ENCODE peak calls at places on chromosomes 6 and 20, in eight cellular contexts. G is osteoblast, S is HCT116, P is pancreas, Z is IMR-90, Y is colonic mucosa, B is aorta, F is adrenal gland. V is an unnamed sample.

GRCh38 chr6:163376167-163376566 is 38.4 kb upstream of the QKI start:
- DNase-seq in F (no peak), Y (no peak), S (no peak), G (peak; percentile 85), Z (no peak), B (no peak), P (no peak), V (no peak)

GRCh38 chr20:326645-327031 is 1.3 kb downstream of the SOX12 start:
- DNase-seq in Z (no peak), P (no peak), F (no peak), B (peak; percentile 66), Y (no peak), S (no peak), G (peak; percentile 67), V (peak; percentile 53)

GRCh38 chr20:64080013-64080812 is at the start of gene OPRL1:
- DNase-seq in S (no peak), G (peak; percentile 98), P (no peak), Y (no peak), Z (no peak), B (no peak), F (peak; percentile 74), V (peak; percentile 72)

GRCh38 chr6:140379919-140380318 is 1005.5 kb upstream of the CITED2 start:
- DNase-seq in F (no peak), S (no peak), B (no peak), P (no peak), Z (peak; percentile 86), G (no peak), Y (no peak), V (no peak)

GRCh38 chr6:36120979-36121706 is 9.2 kb upstream of the MAPK13 start:
- DNase-seq in G (no peak), S (no peak), B (peak; percentile 80), F (peak; percentile 88), Y (peak; percentile 88), P (no peak), Z (no peak), V (no peak)

GRCh38 chr6:146847426-146847825 is 248.7 kb downstream of the ADGB start:
- DNase-seq in P (no peak), S (no peak), Y (no peak), F (no peak), B (no peak), G (no peak), Z (peak; percentile 13), V (no peak)

GRCh38 chr6:145206247-145206907 is 528.9 kb downstream of the EPM2A start:
- DNase-seq in S (no peak), Z (peak; percentile 70), Y (no peak), B (peak; percentile 46), F (peak; percentile 77), P (no peak), G (no peak), V (no peak)

GRCh38 chr6:134041093-134041492 is 11.3 kb downstream of the SLC2A12 start:
- DNase-seq in F (no peak), Z (peak; percentile 82), B (no peak), S (peak; percentile 35), Y (no peak), P (no peak), G (no peak), V (no peak)

GRCh38 chr20:63100401-63100925 is 93.7 kb upstream of the BHLHE23 start:
- DNase-seq in Y (no peak), P (no peak), G (peak; percentile 65), S (no peak), B (peak; percentile 18), Z (no peak), F (no peak), V (no peak)

GRCh38 chr6:27836783-27837635 is 75.2 kb downstream of the OR2B2 start:
- DNase-seq in G (peak; percentile 68), P (peak; percentile 28), S (peak; percentile 76), B (peak; percentile 81), F (peak; percentile 82), Y (peak; percentile 85), Z (peak; percentile 87), V (peak; percentile 70)

GRCh38 chr20:49607568-49607967 is 39.6 kb upstream of the PTGIS start:
- DNase-seq in Z (no peak), G (no peak), B (no peak), P (no peak), F (no peak), S (no peak), Y (no peak), V (no peak)

GRCh38 chr6:1326535-1327121 is 14.7 kb downstream of the FOXQ1 start:
- DNase-seq in G (no peak), Y (no peak), S (no peak), F (no peak), B (no peak), P (no peak), Z (peak; percentile 67), V (no peak)

GRCh38 chr6:120854583-120854982 is 479.7 kb downstream of the TBC1D32 start:
- DNase-seq in Z (no peak), P (no peak), B (no peak), S (no peak), G (no peak), F (no peak), Y (no peak), V (no peak)

GRCh38 chr20:17298169-17298568 is 71.3 kb downstream of the PCSK2 start:
- DNase-seq in F (no peak), Y (no peak), B (no peak), S (no peak), Z (no peak), G (no peak), P (no peak), V (no peak)

GRCh38 chr6:26211963-26212362 is 124.7 kb downstream of the HFE start:
- DNase-seq in Y (no peak), G (no peak), Z (no peak), F (no peak), S (no peak), B (no peak), P (no peak), V (no peak)

GRCh38 chr6:1129141-1129540 is 182.8 kb upstream of the FOXQ1 start:
- DNase-seq in S (no peak), B (no peak), P (no peak), G (peak; percentile 75), Z (peak; percentile 55), Y (no peak), F (no peak), V (no peak)

GRCh38 chr6:148551226-148551625 is 195.6 kb upstream of the UST start:
- DNase-seq in B (no peak), P (no peak), G (no peak), S (no peak), F (no peak), Z (no peak), Y (no peak), V (no peak)
- H3K27ac ChIP-seq in B (no peak overlapping the region), P (no peak overlapping the region), G (no peak overlapping the region), S (no peak overlapping the region), F (no peak overlapping the region), Z (no peak overlapping the region), Y (no peak overlapping the region), V (no peak overlapping the region)

GRCh38 chr20:57396212-57396611 is 5.0 kb downstream of the RBM38 start:
- DNase-seq in Y (no peak), S (no peak), Z (no peak), P (no peak), F (no peak), B (peak; percentile 38), G (peak; percentile 86), V (no peak)
- H3K4me1 ChIP-seq in Y (peaks cover 42% of the 10 kb centered on the region), S (peaks cover 7% of the 10 kb centered on the region), Z (peaks cover 12% of the 10 kb centered on the region), P (peaks cover 7% of the 10 kb centered on the region), F (peaks cover 25% of the 10 kb centered on the region), B (peaks cover 2% of the 10 kb centered on the region), G (no peaks in the 10 kb centered on the region), V (peaks cover 78% of the 10 kb centered on the region)

GRCh38 chr6:33759887-33760629 is 13.4 kb upstream of the IP6K3 start:
- DNase-seq in G (no peak), P (no peak), F (no peak), Y (no peak), S (no peak), B (no peak), Z (no peak), V (no peak)
- H3K27ac ChIP-seq in G (no peak overlapping the region), P (no peak overlapping the region), F (no peak overlapping the region), Y (no peak overlapping the region), S (no peak overlapping the region), B (no peak overlapping the region), Z (no peak overlapping the region), V (no peak overlapping the region)

GRCh38 chr6:119310486-119311036 is 39.0 kb downstream of the MAN1A1 start:
- DNase-seq in B (peak; percentile 57), Z (peak; percentile 54), P (no peak), Y (no peak), F (no peak), G (no peak), S (no peak), V (no peak)

GRCh38 chr6:119308994-119309657 is 40.4 kb downstream of the MAN1A1 start:
- DNase-seq in Y (no peak), S (no peak), G (no peak), B (no peak), P (no peak), Z (no peak), F (no peak), V (no peak)

GRCh38 chr6:119306396-119306968 is 43.1 kb downstream of the MAN1A1 start:
- DNase-seq in B (no peak), S (no peak), F (no peak), P (no peak), G (no peak), Z (no peak), Y (no peak), V (no peak)

GRCh38 chr6:119308048-119308570 is 41.5 kb downstream of the MAN1A1 start:
- DNase-seq in B (no peak), G (no peak), Y (no peak), S (peak; percentile 51), P (no peak), F (no peak), Z (peak; percentile 84), V (no peak)

GRCh38 chr6:119307041-119307440 is 42.5 kb downstream of the MAN1A1 start:
- DNase-seq in B (no peak), S (no peak), F (no peak), P (no peak), Y (no peak), G (no peak), Z (no peak), V (no peak)
- H3K4me1 ChIP-seq in B (peaks cover 2% of the 10 kb centered on the region), S (peaks cover 52% of the 10 kb centered on the region), F (no peaks in the 10 kb centered on the region), P (peaks cover 28% of the 10 kb centered on the region), Y (no peaks in the 10 kb centered on the region), G (peaks cover 15% of the 10 kb centered on the region), Z (peaks cover 4% of the 10 kb centered on the region), V (no peaks in the 10 kb centered on the region)

DNA sequence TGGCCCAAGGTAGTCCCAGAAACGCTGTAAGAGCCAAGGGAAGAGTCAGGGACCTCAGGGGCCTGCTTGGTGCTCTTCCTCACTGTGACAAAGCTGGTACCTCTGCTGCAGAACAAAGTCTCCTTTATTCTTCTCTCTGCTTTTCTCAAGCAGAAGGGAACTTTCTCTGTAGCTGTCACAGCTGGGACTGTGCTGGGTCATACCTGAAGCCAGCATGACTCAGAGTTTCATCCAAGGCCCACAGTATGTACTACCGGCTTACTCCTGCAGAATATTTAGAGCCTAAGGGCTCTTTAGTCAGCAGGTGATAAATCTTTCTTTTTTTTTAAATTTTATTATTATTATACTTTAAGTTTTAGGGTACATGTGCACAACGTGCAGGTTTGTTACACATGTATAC is 183.2 kb downstream of the TINAG start:
- DNase-seq in Y (no peak), F (no peak), Z (no peak), G (no peak), S (no peak), P (no peak), B (no peak), V (no peak)
- H3K27ac ChIP-seq in Y (no peak overlapping the region), F (no peak overlapping the region), Z (no peak overlapping the region), G (no peak overlapping the region), S (no peak overlapping the region), P (no peak overlapping the region), B (no peak overlapping the region), V (no peak overlapping the region)

GRCh38 chr6:108093781-108094180 is 19.2 kb upstream of the OSTM1 start:
- DNase-seq in S (no peak), Z (no peak), G (no peak), B (no peak), F (no peak), P (no peak), Y (no peak), V (no peak)
- H3K4me1 ChIP-seq in S (no peaks in the 10 kb centered on the region), Z (no peaks in the 10 kb centered on the region), G (no peaks in the 10 kb centered on the region), B (no peaks in the 10 kb centered on the region), F (no peaks in the 10 kb centered on the region), P (no peaks in the 10 kb centered on the region), Y (no peaks in the 10 kb centered on the region), V (no peaks in the 10 kb centered on the region)

V was measured in CD8-positive, alpha-beta T cell.